ENCODE peak calls at places on chromosome 3, in nine cellular contexts. W is epithelial cell of proximal tubule, O is astrocyte of the spinal cord, R is Panc1, X is upper lobe of left lung, C is IMR-90, Q is body of pancreas, V is heart left ventricle, J is HCT116. K is an unnamed sample.

GRCh38 chr3:136120373-136121348 is 75.5 kb downstream of the MSL2 start:
- DNase-seq in R (no peak), C (peak), W (no peak), O (peak), V (no peak), Q (no peak), X (no peak), J (no peak), K (peak)

GRCh38 chr3:31476209-31476608 is 56.5 kb upstream of the STT3B start:
- DNase-seq in C (no peak), Q (no peak), R (no peak), X (no peak), O (peak), V (no peak), J (no peak), W (no peak), K (no peak)

GRCh38 chr3:113006350-113007056 is 15.7 kb downstream of the GTPBP8 start:
- DNase-seq in R (no peak), J (no peak), C (no peak), X (no peak), W (no peak), V (no peak), Q (no peak), O (no peak), K (no peak)

GRCh38 chr3:119239421-119239820 is 1.3 kb downstream of the B4GALT4 start:
- DNase-seq in Q (no peak), O (peak), V (no peak), C (no peak), W (no peak), J (no peak), R (no peak), X (no peak), K (no peak)

GRCh38 chr3:174125267-174125844 is 727.8 kb downstream of the NLGN1 start:
- DNase-seq in Q (no peak), O (peak), R (no peak), C (peak), V (no peak), W (no peak), J (peak), X (no peak), K (peak)

GRCh38 chr3:58386966-58387365 is 46.7 kb downstream of the PDHB start:
- DNase-seq in J (no peak), R (no peak), X (no peak), Q (no peak), C (peak), O (peak), V (peak), W (peak), K (peak)

GRCh38 chr3:73547427-73548036 is 77.2 kb downstream of the PDZRN3 start:
- DNase-seq in C (peak), V (no peak), X (no peak), O (peak), J (no peak), R (no peak), W (no peak), Q (no peak), K (peak)

GRCh38 chr3:141769171-141769894 is 6.1 kb downstream of the GRK7 start:
- DNase-seq in R (no peak), J (no peak), V (no peak), C (peak), X (no peak), W (no peak), Q (no peak), O (peak), K (peak)

GRCh38 chr3:87268646-87269211 is 7.7 kb downstream of the POU1F1 start:
- DNase-seq in O (peak), C (peak), X (no peak), V (no peak), J (no peak), W (no peak), Q (no peak), R (no peak), K (peak)

GRCh38 chr3:13091898-13092620 is 18.8 kb upstream of the IQSEC1 start:
- DNase-seq in R (peak), O (peak), C (peak), J (peak), V (peak), W (no peak), X (no peak), Q (peak), K (peak)

GRCh38 chr3:22450785-22451400 is 699.9 kb upstream of the ZNF385D start:
- DNase-seq in C (no peak), W (no peak), V (no peak), J (no peak), Q (no peak), X (no peak), R (no peak), O (peak), K (peak)

GRCh38 chr3:157445897-157446296 is 9.2 kb downstream of the PTX3 start:
- DNase-seq in R (no peak), Q (no peak), O (no peak), J (no peak), W (no peak), X (no peak), V (no peak), C (peak), K (peak)

GRCh38 chr3:197499427-197499826 is 56.3 kb downstream of the BDH1 start:
- DNase-seq in O (peak), J (peak), W (no peak), Q (no peak), C (peak), X (no peak), R (no peak), V (no peak), K (peak)

GRCh38 chr3:129746629-129747028 is 140.2 kb upstream of the PLXND1 start:
- DNase-seq in V (no peak), Q (no peak), O (no peak), X (no peak), J (no peak), W (no peak), R (no peak), C (no peak), K (peak)

GRCh38 chr3:46205286-46205960 is 2.7 kb downstream of the CCR1 start:
- DNase-seq in J (no peak), R (no peak), X (no peak), W (no peak), Q (no peak), V (no peak), O (no peak), C (no peak), K (no peak)

GRCh38 chr3:46209751-46210470 is 1.8 kb upstream of the CCR1 start:
- DNase-seq in V (no peak), C (peak), R (no peak), J (no peak), W (no peak), Q (no peak), O (no peak), X (no peak), K (no peak)

GRCh38 chr3:46206284-46206683 is 1.8 kb downstream of the CCR1 start:
- DNase-seq in X (no peak), V (no peak), Q (no peak), J (no peak), C (no peak), R (no peak), W (no peak), O (no peak), K (no peak)

GRCh38 chr3:46209053-46209452 is 940 bp upstream of the CCR1 start:
- DNase-seq in J (no peak), V (no peak), W (no peak), O (no peak), C (no peak), X (no peak), Q (no peak), R (no peak), K (no peak)

GRCh38 chr3:46208167-46208704 is at the start of gene CCR1:
- DNase-seq in V (peak), J (peak), W (no peak), Q (no peak), R (no peak), C (peak), O (peak), X (no peak), K (peak)
- H3K4me3 ChIP-seq in V (peak), J (no peak), W (no peak), Q (no peak), R (no peak), C (no peak), O (no peak), X (no peak), K (no peak)

DNA sequence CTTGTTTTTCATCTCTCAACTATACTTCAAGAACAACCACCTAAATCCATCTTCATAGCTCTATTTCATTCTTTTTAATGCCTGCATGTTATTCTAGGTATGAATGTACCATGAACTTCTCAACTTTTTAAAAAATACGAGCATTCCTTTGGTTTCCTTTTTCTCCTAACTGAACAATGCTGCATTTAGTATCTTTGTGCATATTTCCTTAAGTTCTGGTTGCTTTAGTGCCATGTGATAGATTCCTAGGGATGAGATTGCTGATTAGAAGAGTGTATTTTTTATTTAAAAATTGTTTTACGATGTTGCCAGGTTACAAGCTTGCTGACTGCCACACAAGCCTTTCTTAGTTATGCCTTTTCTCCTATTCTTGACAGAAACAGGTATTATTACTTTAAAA is 34.7 kb downstream of the PEX5L start:
- DNase-seq in J (no peak), C (no peak), X (no peak), R (no peak), W (no peak), V (no peak), O (no peak), Q (no peak), K (no peak)
- H3K4me3 ChIP-seq in J (no peak), C (no peak), X (no peak), R (no peak), W (no peak), V (no peak), O (no peak), Q (no peak), K (no peak)

GRCh38 chr3:155647196-155647595 is 97.7 kb downstream of the PLCH1 start:
- DNase-seq in X (no peak), J (no peak), C (no peak), Q (no peak), V (no peak), W (no peak), R (no peak), O (no peak), K (no peak)

GRCh38 chr3:155647988-155648591 is 96.8 kb downstream of the PLCH1 start:
- DNase-seq in R (no peak), W (no peak), O (no peak), X (no peak), V (no peak), Q (no peak), C (no peak), J (no peak), K (no peak)

GRCh38 chr3:155646128-155646527 is 98.7 kb downstream of the PLCH1 start:
- DNase-seq in O (no peak), V (no peak), C (no peak), J (no peak), R (no peak), Q (no peak), W (no peak), X (no peak), K (no peak)

GRCh38 chr3:155643581-155644165 is 101.2 kb downstream of the PLCH1 start:
- DNase-seq in X (no peak), Q (no peak), W (no peak), O (no peak), C (no peak), V (no peak), R (no peak), J (no peak), K (no peak)

DNA sequence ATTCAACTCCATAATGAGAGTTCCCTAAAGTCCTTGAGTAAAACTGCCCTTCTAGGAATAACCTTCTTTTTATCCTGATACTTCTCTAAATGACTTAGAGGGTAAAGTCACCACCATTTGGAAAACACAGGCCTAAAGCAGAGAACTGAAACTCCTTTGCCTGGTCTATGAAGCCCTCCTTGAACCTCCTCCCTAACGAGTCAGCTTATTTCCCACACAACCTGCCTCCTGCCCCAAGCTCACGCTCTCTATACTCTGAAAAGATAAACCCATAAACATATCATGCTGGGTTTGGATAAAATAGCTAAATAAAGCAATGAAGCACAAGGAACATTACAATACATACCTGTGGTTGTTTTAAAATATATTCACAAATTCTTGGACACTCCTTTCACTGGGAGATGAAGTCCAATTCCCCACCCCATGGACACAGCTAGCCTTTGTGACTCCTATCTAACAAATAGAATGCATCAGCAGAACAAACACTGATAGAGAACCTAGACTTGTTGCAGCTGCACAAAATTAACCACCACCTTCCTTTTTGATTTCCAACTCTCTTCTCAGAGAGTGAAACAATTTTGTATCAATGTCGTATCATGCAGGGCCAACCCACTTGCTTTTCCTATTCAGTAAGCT is 98.2 kb downstream of the PLCH1 start:
- DNase-seq in Q (no peak), W (no peak), O (no peak), J (no peak), V (no peak), C (no peak), X (no peak), R (no peak), K (no peak)
- H3K4me3 ChIP-seq in Q (no peak), W (no peak), O (no peak), J (no peak), V (no peak), C (no peak), X (no peak), R (no peak), K (no peak)

GRCh38 chr3:127739347-127740135 is 66.8 kb downstream of the ABTB1 start:
- DNase-seq in W (no peak), V (peak), Q (no peak), R (no peak), O (peak), C (peak), X (no peak), J (no peak), K (peak)
- H3K4me3 ChIP-seq in W (no peak), V (no peak), Q (no peak), R (no peak), O (no peak), C (no peak), X (no peak), J (no peak), K (no peak)

DNA sequence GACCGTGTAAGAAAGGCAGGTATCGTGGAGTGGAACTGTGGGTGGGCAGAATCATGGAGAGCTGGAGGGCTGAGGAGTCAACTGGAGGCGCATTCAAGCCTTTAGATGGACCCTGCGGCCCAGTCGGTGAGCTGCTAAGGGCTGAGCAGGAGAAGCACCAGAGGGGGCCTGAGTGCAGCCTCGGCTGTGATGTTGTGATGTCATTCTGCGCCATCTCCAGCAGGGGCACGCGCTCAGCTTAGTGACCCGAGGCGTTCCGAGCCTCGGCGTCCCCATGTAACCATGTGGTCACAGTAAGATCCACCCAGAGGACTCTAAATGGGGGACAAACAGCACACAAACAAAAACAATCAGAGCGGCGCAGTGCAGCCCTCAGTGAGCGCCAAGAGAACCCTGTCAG is 76.8 kb downstream of the VGLL4 start:
- DNase-seq in O (no peak), X (no peak), W (no peak), Q (no peak), J (no peak), R (no peak), C (no peak), V (no peak), K (no peak)
- H3K4me3 ChIP-seq in O (no peak), X (no peak), W (no peak), Q (no peak), J (no peak), R (no peak), C (no peak), V (no peak), K (no peak)